ENCODE peak calls at places on chromosomes 5 and 9, in nine cellular contexts. One of them, this sample, is unnamed.

GRCh38 chr5:135315394-135315793 is 83.6 kb downstream of the MACROH2A1 start:
- DNase-seq in A673: no peak
- DNase-seq in PC-9: no peak
- DNase-seq in mammary epithelial cell: no peak
- DNase-seq in GM23248: no peak
- DNase-seq in GM12878: no peak
- DNase-seq in endothelial cell of umbilical vein: no peak
- DNase-seq in fibroblast of lung: no peak
- DNase-seq in K562: no peak
- DNase-seq in this sample: no peak

GRCh38 chr5:79002374-79002773 is 17.3 kb upstream of the ARSB start:
- DNase-seq in A673: no peak
- DNase-seq in PC-9: no peak
- DNase-seq in mammary epithelial cell: no peak
- DNase-seq in GM23248: no peak
- DNase-seq in GM12878: no peak
- DNase-seq in endothelial cell of umbilical vein: no peak
- DNase-seq in fibroblast of lung: no peak
- DNase-seq in K562: no peak
- DNase-seq in this sample: no peak

GRCh38 chr5:41908374-41909079 is 4.4 kb downstream of the RIMOC1 start:
- DNase-seq in A673: no peak
- DNase-seq in PC-9: no peak
- DNase-seq in mammary epithelial cell: peak
- DNase-seq in GM23248: peak
- DNase-seq in GM12878: no peak
- DNase-seq in endothelial cell of umbilical vein: no peak
- DNase-seq in fibroblast of lung: peak
- DNase-seq in K562: no peak
- DNase-seq in this sample: no peak

GRCh38 chr5:93087326-93087725 is 493.7 kb downstream of the NR2F1-AS1 start:
- DNase-seq in A673: no peak
- DNase-seq in PC-9: no peak
- DNase-seq in mammary epithelial cell: peak
- DNase-seq in GM23248: no peak
- DNase-seq in GM12878: no peak
- DNase-seq in endothelial cell of umbilical vein: no peak
- DNase-seq in fibroblast of lung: no peak
- DNase-seq in K562: no peak
- DNase-seq in this sample: no peak

GRCh38 chr9:90996154-90996788 is 194.7 kb downstream of the SYK start:
- DNase-seq in A673: no peak
- DNase-seq in PC-9: no peak
- DNase-seq in mammary epithelial cell: no peak
- DNase-seq in GM23248: no peak
- DNase-seq in GM12878: no peak
- DNase-seq in endothelial cell of umbilical vein: no peak
- DNase-seq in fibroblast of lung: no peak
- DNase-seq in K562: no peak
- DNase-seq in this sample: no peak

GRCh38 chr9:134057751-134058701 is 9.8 kb downstream of the BRD3 start:
- DNase-seq in A673: no peak
- DNase-seq in PC-9: no peak
- DNase-seq in mammary epithelial cell: no peak
- DNase-seq in GM23248: no peak
- DNase-seq in GM12878: no peak
- DNase-seq in endothelial cell of umbilical vein: no peak
- DNase-seq in fibroblast of lung: no peak
- DNase-seq in K562: no peak
- DNase-seq in this sample: peak

GRCh38 chr9:28934111-28934510 is 1360.8 kb upstream of the C9orf72 start:
- DNase-seq in A673: no peak
- DNase-seq in PC-9: no peak
- DNase-seq in mammary epithelial cell: no peak
- DNase-seq in GM23248: no peak
- DNase-seq in GM12878: no peak
- DNase-seq in endothelial cell of umbilical vein: no peak
- DNase-seq in fibroblast of lung: no peak
- DNase-seq in K562: no peak
- DNase-seq in this sample: no peak

GRCh38 chr5:100818340-100818739 is 84.7 kb downstream of the ST8SIA4 start:
- DNase-seq in A673: no peak
- DNase-seq in PC-9: no peak
- DNase-seq in mammary epithelial cell: no peak
- DNase-seq in GM23248: no peak
- DNase-seq in GM12878: no peak
- DNase-seq in endothelial cell of umbilical vein: no peak
- DNase-seq in fibroblast of lung: no peak
- DNase-seq in K562: no peak
- DNase-seq in this sample: no peak

GRCh38 chr5:80406980-80407734 is 707 bp upstream of the ZFYVE16 start:
- DNase-seq in A673: no peak
- DNase-seq in PC-9: no peak
- DNase-seq in mammary epithelial cell: peak
- DNase-seq in GM23248: peak
- DNase-seq in GM12878: no peak
- DNase-seq in endothelial cell of umbilical vein: no peak
- DNase-seq in fibroblast of lung: no peak
- DNase-seq in K562: no peak
- DNase-seq in this sample: no peak

GRCh38 chr5:142861011-142861410 is 90.8 kb downstream of the ARHGAP26 start:
- DNase-seq in A673: no peak
- DNase-seq in PC-9: no peak
- DNase-seq in mammary epithelial cell: no peak
- DNase-seq in GM23248: no peak
- DNase-seq in GM12878: no peak
- DNase-seq in endothelial cell of umbilical vein: no peak
- DNase-seq in fibroblast of lung: no peak
- DNase-seq in K562: no peak
- DNase-seq in this sample: no peak

GRCh38 chr5:150640311-150641005 is at the start of gene SYNPO:
- DNase-seq in A673: peak
- DNase-seq in PC-9: peak
- DNase-seq in mammary epithelial cell: peak
- DNase-seq in GM23248: peak
- DNase-seq in GM12878: no peak
- DNase-seq in endothelial cell of umbilical vein: peak
- DNase-seq in fibroblast of lung: peak
- DNase-seq in K562: peak
- DNase-seq in this sample: no peak

GRCh38 chr5:91151947-91152346 is 231.2 kb downstream of the ARRDC3 start:
- DNase-seq in A673: peak
- DNase-seq in PC-9: peak
- DNase-seq in mammary epithelial cell: peak
- DNase-seq in GM23248: peak
- DNase-seq in GM12878: no peak
- DNase-seq in endothelial cell of umbilical vein: peak
- DNase-seq in fibroblast of lung: peak
- DNase-seq in K562: no peak
- DNase-seq in this sample: no peak

DNA sequence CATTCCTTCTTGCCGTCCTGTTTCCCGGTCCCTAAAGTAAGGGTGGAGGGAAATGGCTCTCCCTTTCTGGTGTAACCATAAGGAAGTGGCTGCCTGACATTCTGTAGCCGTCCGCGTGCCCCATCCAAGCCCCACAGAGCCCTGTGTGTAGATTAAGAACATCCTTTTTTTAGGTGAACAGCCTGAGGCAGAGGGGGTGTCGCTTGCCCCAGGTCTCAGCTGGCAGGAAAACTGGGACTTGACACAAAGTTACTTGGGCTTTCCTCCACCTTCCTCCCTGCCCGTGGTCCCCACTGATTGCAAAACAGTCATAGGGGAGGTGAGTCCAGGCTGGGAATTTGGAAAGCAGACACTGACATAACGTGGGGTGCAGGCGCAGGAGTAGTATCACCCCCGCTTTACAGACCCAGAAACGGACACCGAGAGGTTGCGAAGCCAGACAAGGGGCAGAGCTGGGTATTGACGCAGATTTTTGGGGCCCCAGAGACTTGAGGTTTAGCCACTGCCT is 22.8 kb downstream of the C9orf50 start:
- DNase-seq in A673: no peak
- DNase-seq in PC-9: peak
- DNase-seq in mammary epithelial cell: no peak
- DNase-seq in GM23248: no peak
- DNase-seq in GM12878: no peak
- DNase-seq in endothelial cell of umbilical vein: no peak
- DNase-seq in fibroblast of lung: no peak
- DNase-seq in K562: no peak
- DNase-seq in this sample: no peak
- H3K4me3 ChIP-seq in A673: no peak
- H3K4me3 ChIP-seq in PC-9: peak
- H3K4me3 ChIP-seq in mammary epithelial cell: no peak
- H3K4me3 ChIP-seq in GM23248: no peak
- H3K4me3 ChIP-seq in GM12878: peak
- H3K4me3 ChIP-seq in endothelial cell of umbilical vein: no peak
- H3K4me3 ChIP-seq in fibroblast of lung: no peak
- H3K4me3 ChIP-seq in K562: no peak
- H3K4me3 ChIP-seq in this sample: peak

GRCh38 chr9:121599186-121599871 is 52.1 kb upstream of the DAB2IP start:
- DNase-seq in A673: no peak
- DNase-seq in PC-9: peak
- DNase-seq in mammary epithelial cell: peak
- DNase-seq in GM23248: peak
- DNase-seq in GM12878: no peak
- DNase-seq in endothelial cell of umbilical vein: no peak
- DNase-seq in fibroblast of lung: peak
- DNase-seq in K562: no peak
- DNase-seq in this sample: peak
- TF ChIP-seq EZH2 in A673: peak
- TF ChIP-seq EZH2 in PC-9: no peak
- TF ChIP-seq EZH2 in mammary epithelial cell: no peak
- TF ChIP-seq EZH2 in GM23248: peak
- TF ChIP-seq EZH2 in GM12878: no peak
- TF ChIP-seq EZH2 in endothelial cell of umbilical vein: peak
- TF ChIP-seq EZH2 in fibroblast of lung: no peak
- TF ChIP-seq EZH2 in K562: no peak
- TF ChIP-seq EZH2 in this sample: no peak

GRCh38 chr9:5626727-5627634 is 1.9 kb upstream of the RIC1 start:
- DNase-seq in A673: peak
- DNase-seq in PC-9: peak
- DNase-seq in mammary epithelial cell: peak
- DNase-seq in GM23248: peak
- DNase-seq in GM12878: peak
- DNase-seq in endothelial cell of umbilical vein: peak
- DNase-seq in fibroblast of lung: peak
- DNase-seq in K562: peak
- DNase-seq in this sample: no peak
- H3K4me3 ChIP-seq in A673: peak
- H3K4me3 ChIP-seq in PC-9: peak
- H3K4me3 ChIP-seq in mammary epithelial cell: peak
- H3K4me3 ChIP-seq in GM23248: peak
- H3K4me3 ChIP-seq in GM12878: peak
- H3K4me3 ChIP-seq in endothelial cell of umbilical vein: peak
- H3K4me3 ChIP-seq in fibroblast of lung: peak
- H3K4me3 ChIP-seq in K562: peak
- H3K4me3 ChIP-seq in this sample: no peak

GRCh38 chr5:69494481-69494880 is 1.9 kb downstream of the OCLN start:
- DNase-seq in A673: no peak
- DNase-seq in PC-9: no peak
- DNase-seq in mammary epithelial cell: no peak
- DNase-seq in GM23248: no peak
- DNase-seq in GM12878: no peak
- DNase-seq in endothelial cell of umbilical vein: no peak
- DNase-seq in fibroblast of lung: no peak
- DNase-seq in K562: no peak
- DNase-seq in this sample: no peak

GRCh38 chr5:69493235-69493925 is 790 bp downstream of the OCLN start:
- DNase-seq in A673: peak
- DNase-seq in PC-9: peak
- DNase-seq in mammary epithelial cell: peak
- DNase-seq in GM23248: peak
- DNase-seq in GM12878: no peak
- DNase-seq in endothelial cell of umbilical vein: peak
- DNase-seq in fibroblast of lung: peak
- DNase-seq in K562: no peak
- DNase-seq in this sample: peak

GRCh38 chr5:69491027-69491426 is 1.6 kb upstream of the OCLN start:
- DNase-seq in A673: no peak
- DNase-seq in PC-9: no peak
- DNase-seq in mammary epithelial cell: no peak
- DNase-seq in GM23248: no peak
- DNase-seq in GM12878: no peak
- DNase-seq in endothelial cell of umbilical vein: no peak
- DNase-seq in fibroblast of lung: no peak
- DNase-seq in K562: no peak
- DNase-seq in this sample: no peak

GRCh38 chr5:69491838-69492390 is 676 bp upstream of the OCLN start:
- DNase-seq in A673: no peak
- DNase-seq in PC-9: no peak
- DNase-seq in mammary epithelial cell: no peak
- DNase-seq in GM23248: no peak
- DNase-seq in GM12878: no peak
- DNase-seq in endothelial cell of umbilical vein: no peak
- DNase-seq in fibroblast of lung: no peak
- DNase-seq in K562: no peak
- DNase-seq in this sample: no peak

DNA sequence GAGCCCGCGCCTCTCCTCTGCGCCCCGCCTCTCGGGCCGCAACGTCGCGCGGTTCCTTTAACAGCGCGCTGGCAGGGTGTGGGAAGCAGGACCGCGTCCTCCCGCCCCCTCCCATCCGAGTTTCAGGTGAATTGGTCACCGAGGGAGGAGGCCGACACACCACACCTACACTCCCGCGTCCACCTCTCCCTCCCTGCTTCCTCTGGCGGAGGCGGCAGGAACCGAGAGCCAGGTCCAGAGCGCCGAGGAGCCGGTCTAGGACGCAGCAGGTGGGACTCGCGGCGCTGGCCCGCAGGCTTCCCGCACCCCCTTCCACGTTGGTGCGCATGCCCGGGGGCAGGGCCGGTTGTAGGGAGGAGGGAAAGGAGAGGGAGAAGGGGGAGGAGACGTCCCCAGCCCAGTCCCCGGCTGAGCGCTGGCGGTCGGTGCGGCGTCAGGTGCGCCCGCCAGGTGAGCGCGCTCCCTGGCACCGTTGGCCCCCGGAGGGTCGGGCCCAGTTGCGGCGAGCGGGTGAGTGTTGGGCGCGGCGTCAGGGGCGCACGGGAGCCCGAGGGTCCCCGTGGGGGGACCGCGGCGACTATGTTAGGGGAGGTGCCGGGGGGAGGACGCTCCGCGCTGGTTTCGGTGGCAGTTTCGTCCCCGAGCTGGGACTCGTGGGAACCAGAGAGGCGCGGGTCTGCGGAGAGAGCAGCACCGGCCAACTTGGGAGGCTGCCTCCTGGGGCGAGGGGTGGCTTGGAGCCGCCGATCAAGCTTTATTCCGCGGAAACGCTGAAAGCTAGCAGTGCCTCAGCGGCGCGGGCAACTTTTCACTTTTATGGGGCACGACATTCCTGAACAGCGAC is at the start of gene OCLN:
- DNase-seq in A673: peak
- DNase-seq in PC-9: peak
- DNase-seq in mammary epithelial cell: peak
- DNase-seq in GM23248: peak
- DNase-seq in GM12878: no peak
- DNase-seq in endothelial cell of umbilical vein: peak
- DNase-seq in fibroblast of lung: peak
- DNase-seq in K562: peak
- DNase-seq in this sample: peak
- TF ChIP-seq EZH2 in A673: no peak
- TF ChIP-seq EZH2 in PC-9: no peak
- TF ChIP-seq EZH2 in mammary epithelial cell: no peak
- TF ChIP-seq EZH2 in GM23248: no peak
- TF ChIP-seq EZH2 in GM12878: no peak
- TF ChIP-seq EZH2 in endothelial cell of umbilical vein: peak
- TF ChIP-seq EZH2 in fibroblast of lung: no peak
- TF ChIP-seq EZH2 in K562: no peak
- TF ChIP-seq EZH2 in this sample: no peak

GRCh38 chr5:169978744-169979143 is 1.6 kb downstream of the INSYN2B start:
- DNase-seq in A673: no peak
- DNase-seq in PC-9: no peak
- DNase-seq in mammary epithelial cell: no peak
- DNase-seq in GM23248: peak
- DNase-seq in GM12878: no peak
- DNase-seq in endothelial cell of umbilical vein: no peak
- DNase-seq in fibroblast of lung: peak
- DNase-seq in K562: no peak
- DNase-seq in this sample: no peak
- H3K4me3 ChIP-seq in A673: peak
- H3K4me3 ChIP-seq in PC-9: peak
- H3K4me3 ChIP-seq in mammary epithelial cell: peak
- H3K4me3 ChIP-seq in GM23248: peak
- H3K4me3 ChIP-seq in GM12878: no peak
- H3K4me3 ChIP-seq in endothelial cell of umbilical vein: peak
- H3K4me3 ChIP-seq in fibroblast of lung: peak
- H3K4me3 ChIP-seq in K562: no peak
- H3K4me3 ChIP-seq in this sample: no peak

This sample was measured in neural progenitor cell.